ENCODE peak calls at places on chromosomes 5 and 9, in eight cellular contexts. J is thyroid gland, G is colonic mucosa, P is endodermal cell, A is A673, C is right cardiac atrium, B is dorsolateral prefrontal cortex, E is heart left ventricle. W is an unnamed sample.

GRCh38 chr5:68659876-68660275 is 433.9 kb upstream of the SLC30A5 start:
- DNase-seq in J (no peak), G (no peak), P (no peak), A (peak; percentile 24), C (no peak), B (no peak), E (no peak), W (no peak)

GRCh38 chr9:7117676-7118561 is 360.1 kb downstream of the KDM4C start:
- DNase-seq in J (no peak), G (no peak), P (no peak), A (no peak), C (no peak), B (no peak), E (no peak), W (no peak)

GRCh38 chr9:134390537-134390936 is 64.3 kb downstream of the RXRA start:
- DNase-seq in J (no peak), G (no peak), P (no peak), A (no peak), C (no peak), B (no peak), E (no peak), W (no peak)

GRCh38 chr5:127673401-127673800 is 24.5 kb downstream of the CTXN3 start:
- DNase-seq in J (no peak), G (no peak), P (no peak), A (no peak), C (no peak), B (no peak), E (no peak), W (no peak)

GRCh38 chr5:107026098-107026497 is 644.6 kb downstream of the EFNA5 start:
- DNase-seq in J (no peak), G (no peak), P (no peak), A (peak; percentile 46), C (no peak), B (no peak), E (no peak), W (no peak)

GRCh38 chr9:87594218-87594617 is 96.6 kb downstream of the DAPK1 start:
- DNase-seq in J (peak; percentile 77), G (no peak), P (no peak), A (no peak), C (no peak), B (no peak), E (no peak), W (peak; percentile 49)

GRCh38 chr5:154197801-154198461 is 7.4 kb downstream of the GALNT10 start:
- DNase-seq in J (no peak), G (no peak), P (no peak), A (no peak), C (no peak), B (no peak), E (no peak), W (peak; percentile 95)

GRCh38 chr9:6827370-6827949 is 69.7 kb downstream of the KDM4C start:
- DNase-seq in J (no peak), G (peak; percentile 33), P (peak; percentile 85), A (peak; percentile 69), C (no peak), B (no peak), E (no peak), W (peak; percentile 3)

DNA sequence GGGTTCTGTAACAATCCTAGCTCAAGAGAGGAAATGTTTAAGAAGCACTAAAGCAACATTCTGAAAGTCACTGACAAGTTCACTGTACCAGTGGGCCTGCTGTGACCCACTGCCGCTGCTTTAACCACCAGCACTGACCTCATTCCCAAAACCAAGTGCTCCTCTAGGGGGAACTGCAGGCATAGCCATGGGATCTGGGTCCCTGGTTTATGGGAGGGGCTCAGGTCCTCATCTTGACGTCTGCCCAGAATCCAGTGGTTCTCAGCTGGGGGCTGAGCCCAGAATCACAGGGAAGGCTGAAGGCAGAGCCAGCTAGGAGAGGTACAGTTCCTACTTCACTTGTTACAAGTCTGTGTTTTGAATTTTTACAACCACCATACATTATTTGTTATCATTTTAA is 36.1 kb upstream of the SLC2A8 start:
- DNase-seq in J (peak; percentile 53), G (no peak), P (peak; percentile 88), A (peak; percentile 31), C (no peak), B (no peak), E (no peak), W (no peak)
- H3K27ac ChIP-seq in J (peak overlapping the region; percentile 84), G (peak overlapping the region; percentile 41), P (no peak overlapping the region), A (no peak overlapping the region), C (no peak overlapping the region), B (peak overlapping the region; percentile 35), E (no peak overlapping the region), W (no peak overlapping the region)

GRCh38 chr9:98793031-98793430 is 3.3 kb downstream of the ANKS6 start:
- DNase-seq in J (peak; percentile 45), G (no peak), P (peak; percentile 62), A (no peak), C (no peak), B (no peak), E (no peak), W (no peak)

GRCh38 chr9:98795970-98796363 is 388 bp downstream of the ANKS6 start:
- DNase-seq in J (peak; percentile 62), G (peak; percentile 44), P (peak; percentile 72), A (no peak), C (peak; percentile 69), B (no peak), E (peak; percentile 69), W (peak; percentile 16)

GRCh38 chr9:98796364-98797101 is at the start of gene ANKS6:
- DNase-seq in J (peak; percentile 86), G (peak; percentile 88), P (peak; percentile 93), A (peak; percentile 79), C (peak; percentile 95), B (peak; percentile 76), E (peak; percentile 92), W (peak; percentile 37)

GRCh38 chr9:98795295-98795955 is 930 bp downstream of the ANKS6 start:
- DNase-seq in J (peak; percentile 40), G (no peak), P (no peak), A (no peak), C (no peak), B (no peak), E (no peak), W (peak; percentile 2)

DNA sequence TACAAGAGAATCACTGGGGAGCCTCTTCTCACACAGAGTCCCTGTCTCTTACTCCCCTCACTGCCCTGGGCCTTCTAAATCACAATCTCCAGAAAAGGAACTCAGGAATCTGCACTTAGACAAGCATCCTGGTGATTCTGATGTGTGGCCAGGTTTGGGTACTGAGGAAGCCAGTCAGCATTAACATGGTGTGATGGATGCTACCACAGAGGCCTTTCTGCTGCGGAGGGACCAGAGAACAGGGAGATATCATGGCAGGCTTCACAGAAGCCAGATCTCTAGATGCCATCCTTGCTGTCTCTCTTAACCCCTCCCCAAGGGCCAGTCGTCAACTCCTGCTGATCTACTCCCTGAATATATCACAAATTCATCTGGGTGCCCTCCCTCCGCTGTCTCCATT is 1.6 kb downstream of the ANKS6 start:
- DNase-seq in J (no peak), G (no peak), P (no peak), A (no peak), C (no peak), B (no peak), E (no peak), W (no peak)
- H3K4me3 ChIP-seq in J (no peak overlapping the region), G (no peak overlapping the region), P (peak overlapping the region; percentile 86), A (no peak overlapping the region), C (no peak overlapping the region), B (peak overlapping the region; percentile 82), E (no peak overlapping the region), W (no peak overlapping the region)

DNA sequence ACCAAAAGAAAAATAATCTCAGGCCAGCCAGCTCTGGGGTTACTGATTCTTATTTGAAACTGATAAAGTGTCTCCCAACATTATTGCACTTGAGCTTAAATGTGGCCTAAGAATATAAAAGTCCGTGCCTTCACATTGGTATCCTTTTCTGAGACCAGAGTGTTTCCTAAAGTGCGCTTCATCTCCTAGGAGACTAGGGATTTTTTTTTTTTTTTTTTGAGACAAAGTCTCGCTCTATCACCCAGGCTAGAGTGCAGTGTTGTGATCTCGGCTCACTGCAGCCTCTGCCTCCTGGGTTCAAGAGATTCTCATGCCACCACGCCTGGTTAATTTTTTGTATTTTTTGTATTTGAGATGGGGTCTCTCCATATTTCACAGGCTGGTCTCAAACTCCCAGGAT is 23.5 kb upstream of the KCNIP1 start:
- DNase-seq in J (no peak), G (no peak), P (no peak), A (no peak), C (no peak), B (no peak), E (no peak), W (no peak)
- H3K27me3 ChIP-seq in J (no peaks in the 10 kb centered on the region), G (peaks cover 3% of the 10 kb centered on the region), P (no peaks in the 10 kb centered on the region), A (no peaks in the 10 kb centered on the region), C (no peaks in the 10 kb centered on the region), B (no peaks in the 10 kb centered on the region), E (no peaks in the 10 kb centered on the region), W (no peaks in the 10 kb centered on the region)

GRCh38 chr5:150505041-150505511 is 2.9 kb upstream of the NDST1 start:
- DNase-seq in J (no peak), G (no peak), P (no peak), A (no peak), C (peak; percentile 36), B (no peak), E (no peak), W (no peak)

GRCh38 chr5:150505816-150506215 is 2.1 kb upstream of the NDST1 start:
- DNase-seq in J (no peak), G (no peak), P (no peak), A (no peak), C (peak; percentile 40), B (no peak), E (no peak), W (no peak)

GRCh38 chr5:150503386-150503785 is 4.5 kb upstream of the NDST1 start:
- DNase-seq in J (peak; percentile 80), G (no peak), P (no peak), A (no peak), C (peak; percentile 28), B (no peak), E (no peak), W (no peak)

GRCh38 chr5:150502847-150503246 is 5.1 kb upstream of the NDST1 start:
- DNase-seq in J (no peak), G (no peak), P (no peak), A (no peak), C (peak; percentile 7), B (no peak), E (no peak), W (no peak)

DNA sequence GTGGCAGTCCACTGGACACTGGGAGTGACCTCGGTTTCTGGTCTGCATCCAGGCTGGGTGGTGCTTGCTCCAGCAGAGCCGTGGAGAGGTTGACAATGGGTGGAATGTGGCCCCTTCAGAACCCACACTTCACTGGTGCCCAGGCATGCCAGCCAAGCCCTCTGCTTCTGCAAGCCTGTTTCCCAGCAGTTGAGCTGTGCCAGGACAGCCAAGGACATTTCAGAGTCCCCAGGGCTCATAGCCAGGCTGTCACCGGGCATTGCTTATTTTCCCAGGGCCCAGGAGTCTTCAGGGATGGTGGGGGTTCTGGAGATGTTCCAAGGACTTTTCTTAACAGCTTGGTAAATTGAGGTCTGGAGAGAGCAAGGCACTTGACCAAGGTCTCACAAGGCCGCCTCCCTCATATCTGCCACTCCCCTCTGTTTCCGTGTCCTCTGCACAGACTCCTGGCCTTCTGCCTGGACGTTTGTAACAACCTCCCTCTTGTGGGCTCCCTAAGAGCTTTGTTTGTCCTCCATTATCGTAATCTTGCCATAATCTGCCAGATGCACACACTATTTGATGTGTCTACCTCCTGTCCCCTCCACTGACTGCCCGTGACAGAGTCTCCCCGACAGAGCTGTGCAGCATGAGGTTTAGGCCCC is 3.8 kb upstream of the NDST1 start:
- DNase-seq in J (peak; percentile 99), G (peak; percentile 84), P (no peak), A (no peak), C (peak; percentile 86), B (peak; percentile 72), E (no peak), W (no peak)
- H3K27ac ChIP-seq in J (peak overlapping the region; percentile 98), G (peak overlapping the region; percentile 70), P (no peak overlapping the region), A (no peak overlapping the region), C (peak overlapping the region; percentile 96), B (peak overlapping the region; percentile 98), E (peak overlapping the region; percentile 85), W (no peak overlapping the region)